ENCODE peak calls at places on chromosome 18, in five cellular contexts. N is tibial artery, F is HCT116, J is fibroblast of lung, K is lower lobe of right lung. W is an unnamed sample. For H3K4me1, the result is how much of the 10 kb centered on the place peaks cover.

GRCh38 chr18:47075098-47075883 is 39.9 kb upstream of the ELOA2 start:
- DNase-seq in J (no peak), K (no peak), F (peak), N (no peak), W (no peak)

GRCh38 chr18:79523221-79523737 is 127.5 kb downstream of the NFATC1 start:
- DNase-seq in F (no peak), J (no peak), K (peak), N (peak), W (no peak)

GRCh38 chr18:24704921-24705620 is 244.6 kb downstream of the HRH4 start:
- DNase-seq in K (no peak), N (no peak), F (no peak), J (peak), W (no peak)

GRCh38 chr18:50009772-50010171 is 185.2 kb downstream of the MYO5B start:
- DNase-seq in F (peak), N (no peak), K (peak), J (peak), W (peak)

GRCh38 chr18:34773961-34774754 is 64.1 kb downstream of the DTNA start:
- DNase-seq in K (no peak), F (no peak), N (peak), J (peak), W (peak)

GRCh38 chr18:58887613-58887963 is 22.9 kb downstream of the ZNF532 start:
- DNase-seq in J (no peak), N (peak), F (no peak), K (peak), W (no peak)

GRCh38 chr18:64037812-64038414 is 68.0 kb downstream of the SERPINB8 start:
- DNase-seq in F (peak), J (peak), N (no peak), K (no peak), W (no peak)

GRCh38 chr18:32542221-32542798 is 71.6 kb upstream of the GAREM1 start:
- DNase-seq in J (peak), N (no peak), F (no peak), K (no peak), W (no peak)

GRCh38 chr18:75162978-75163377 is 46.0 kb downstream of the PTGR3 start:
- DNase-seq in J (no peak), N (no peak), F (no peak), K (no peak), W (no peak)

GRCh38 chr18:31102020-31102684 is at the start of gene DSC2:
- DNase-seq in N (no peak), K (peak), F (no peak), J (no peak), W (no peak)
- TF ChIP-seq CTCF in N (no peak), K (no peak), F (no peak), J (no peak), W (no peak)

GRCh38 chr18:55857409-55857808 is 269.4 kb upstream of the TCF4 start:
- DNase-seq in K (no peak), N (no peak), F (no peak), J (no peak), W (no peak)

GRCh38 chr18:55859116-55859515 is 271.1 kb upstream of the TCF4 start:
- DNase-seq in N (no peak), J (no peak), F (no peak), K (no peak), W (no peak)

GRCh38 chr18:55858661-55859111 is 270.7 kb upstream of the TCF4 start:
- DNase-seq in F (no peak), K (no peak), N (no peak), J (no peak), W (no peak)

GRCh38 chr18:55856679-55857078 is 268.7 kb upstream of the TCF4 start:
- DNase-seq in K (no peak), J (no peak), N (no peak), F (no peak), W (no peak)

GRCh38 chr18:55857961-55858360 is 270.0 kb upstream of the TCF4 start:
- DNase-seq in K (no peak), J (no peak), F (no peak), N (no peak), W (no peak)
- H3K4me3 ChIP-seq in K (no peak), J (no peak), F (no peak), N (no peak), W (no peak)

GRCh38 chr18:48937869-48938750 is 12.7 kb downstream of the SMAD7 start:
- DNase-seq in F (no peak), K (no peak), J (no peak), N (no peak), W (no peak)
- H3K4me1 ChIP-seq in F (half or more), K (half or more), J (half or more), N (half or more), W (under half)

GRCh38 chr18:52341617-52342381 is 1.8 kb downstream of the DCC start:
- DNase-seq in K (no peak), F (no peak), J (peak), N (no peak), W (peak)

GRCh38 chr18:52345428-52345827 is 5.4 kb downstream of the DCC start:
- DNase-seq in F (no peak), N (no peak), K (no peak), J (no peak), W (no peak)

GRCh38 chr18:52340466-52341378 is 725 bp downstream of the DCC start:
- DNase-seq in K (no peak), F (no peak), N (no peak), J (peak), W (no peak)

GRCh38 chr18:52343731-52344340 is 3.8 kb downstream of the DCC start:
- DNase-seq in J (no peak), K (no peak), F (no peak), N (no peak), W (no peak)

DNA sequence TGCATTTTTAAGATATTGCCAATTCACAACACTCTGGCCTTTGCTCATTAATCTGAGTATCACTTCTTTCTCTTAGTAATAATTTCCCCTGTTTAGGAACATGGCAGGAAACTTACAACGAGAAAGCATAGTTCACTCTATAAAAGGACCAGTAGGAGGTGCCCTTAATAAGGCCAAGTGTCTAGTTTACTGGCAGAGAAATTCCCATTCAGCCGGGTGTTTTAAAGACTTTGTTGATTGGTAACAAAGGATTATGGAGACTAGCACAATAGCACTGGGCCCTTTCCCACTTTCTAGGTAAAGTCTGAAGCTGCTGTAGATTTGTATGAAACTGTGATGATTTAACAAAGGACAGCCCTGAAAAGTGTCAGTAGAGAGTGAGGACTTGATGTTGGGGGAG is 3.1 kb downstream of the DCC start:
- DNase-seq in K (no peak), N (no peak), J (peak), F (no peak), W (no peak)
- TF ChIP-seq CTCF in K (no peak), N (no peak), J (no peak), F (no peak), W (peak)

GRCh38 chr18:73688851-73689659 is 458.6 kb downstream of the FBXO15 start:
- DNase-seq in N (no peak), K (no peak), J (peak), F (no peak), W (no peak)
- H3K4me3 ChIP-seq in N (no peak), K (no peak), J (peak), F (no peak), W (no peak)

GRCh38 chr18:7169601-7170000 is 52.0 kb upstream of the LAMA1 start:
- DNase-seq in F (no peak), N (no peak), J (no peak), K (no peak), W (no peak)

GRCh38 chr18:7165846-7166393 is 48.3 kb upstream of the LAMA1 start:
- DNase-seq in K (no peak), J (no peak), N (no peak), F (no peak), W (no peak)

GRCh38 chr18:7168408-7168807 is 50.8 kb upstream of the LAMA1 start:
- DNase-seq in J (no peak), N (no peak), K (no peak), F (no peak), W (no peak)

GRCh38 chr18:7170292-7170691 is 52.7 kb upstream of the LAMA1 start:
- DNase-seq in K (no peak), N (no peak), J (no peak), F (no peak), W (no peak)

GRCh38 chr18:7164610-7165009 is 47.0 kb upstream of the LAMA1 start:
- DNase-seq in F (no peak), N (no peak), K (no peak), J (peak), W (no peak)
- H3K4me1 ChIP-seq in F (under half), N (under half), K (under half), J (under half), W (under half)